ENCODE peak calls at places on chromosomes 5 and 9, in six cellular contexts. J is A549, B is K562, Q is HepG2, M is endothelial cell of umbilical vein, R is GM12878. C is an unnamed sample.

GRCh38 chr9:134833294-134833880 is 47.2 kb upstream of the FCN2 start:
- DNase-seq in R (no peak), J (no peak), Q (no peak), B (no peak), M (no peak), C (no peak)

GRCh38 chr5:93079046-93079445 is 502.0 kb downstream of the NR2F1-AS1 start:
- DNase-seq in J (no peak), B (no peak), M (no peak), R (no peak), Q (peak; percentile 64), C (no peak)

GRCh38 chr5:150021491-150022162 is 21.1 kb downstream of the HMGXB3 start:
- DNase-seq in Q (no peak), B (no peak), J (no peak), M (peak; percentile 94), R (no peak), C (no peak)

GRCh38 chr9:34564617-34565016 is 24.9 kb downstream of the CNTFR start:
- DNase-seq in Q (no peak), M (no peak), R (no peak), B (no peak), J (no peak), C (no peak)

GRCh38 chr5:75701856-75702255 is 15.4 kb downstream of the POC5 start:
- DNase-seq in B (no peak), M (no peak), J (no peak), R (no peak), Q (no peak), C (no peak)

GRCh38 chr9:73200694-73201432 is 49.2 kb downstream of the ANXA1 start:
- DNase-seq in B (no peak), Q (peak; percentile 33), M (peak; percentile 39), J (peak; percentile 44), R (no peak), C (peak; percentile 27)

GRCh38 chr5:7329712-7330111 is 66.2 kb upstream of the ADCY2 start:
- DNase-seq in R (no peak), M (no peak), Q (no peak), B (no peak), J (no peak), C (no peak)

GRCh38 chr5:51138164-51138563 is 245.1 kb upstream of the ISL1 start:
- DNase-seq in Q (no peak), M (no peak), R (no peak), J (no peak), B (no peak), C (no peak)

GRCh38 chr9:132242621-132243155 is 80.8 kb downstream of the NTNG2 start:
- DNase-seq in J (no peak), M (peak; percentile 10), R (no peak), Q (no peak), B (no peak), C (no peak)

GRCh38 chr9:19976226-19976625 is 187.4 kb upstream of the SLC24A2 start:
- DNase-seq in M (peak; percentile 63), Q (no peak), J (no peak), R (no peak), B (no peak), C (peak; percentile 27)

GRCh38 chr9:114869845-114870244 is 60.5 kb downstream of the TNFSF8 start:
- DNase-seq in B (no peak), M (no peak), Q (peak; percentile 70), J (no peak), R (no peak), C (no peak)

GRCh38 chr5:91957671-91958070 is 574.6 kb upstream of the ARRDC3 start:
- DNase-seq in M (no peak), B (no peak), J (no peak), R (no peak), Q (no peak), C (no peak)

GRCh38 chr9:84993105-84993504 is 323.6 kb downstream of the NTRK2 start:
- DNase-seq in R (no peak), J (no peak), M (no peak), Q (no peak), B (no peak), C (no peak)

GRCh38 chr9:134360897-134361296 is 34.6 kb downstream of the RXRA start:
- DNase-seq in B (no peak), M (peak; percentile 35), R (no peak), J (no peak), Q (no peak), C (no peak)

GRCh38 chr9:134318941-134319305 is 7.3 kb upstream of the RXRA start:
- DNase-seq in R (no peak), Q (no peak), M (no peak), B (no peak), J (no peak), C (no peak)

GRCh38 chr9:99049228-99049627 is 55.7 kb upstream of the TGFBR1 start:
- DNase-seq in M (no peak), R (no peak), Q (no peak), J (no peak), B (no peak), C (no peak)

GRCh38 chr9:81032831-81033230 is 656.5 kb downstream of the TLE1 start:
- DNase-seq in M (no peak), J (no peak), Q (no peak), R (no peak), B (no peak), C (no peak)

GRCh38 chr9:14645648-14646047 is 47.6 kb downstream of the ZDHHC21 start:
- DNase-seq in M (no peak), Q (no peak), B (no peak), R (no peak), J (no peak), C (no peak)

GRCh38 chr5:69491838-69492390 is 676 bp upstream of the OCLN start:
- DNase-seq in B (no peak), R (no peak), Q (no peak), J (no peak), M (no peak), C (no peak)

GRCh38 chr5:178818094-178818493 is 41.7 kb upstream of the ZNF354B start:
- DNase-seq in R (no peak), Q (no peak), M (no peak), B (no peak), J (no peak), C (no peak)

GRCh38 chr5:129631946-129632345 is 115.9 kb upstream of the MINAR2 start:
- DNase-seq in Q (no peak), M (no peak), J (no peak), B (no peak), R (no peak), C (no peak)

GRCh38 chr5:134101686-134102439 is 12.6 kb upstream of the TCF7 start:
- DNase-seq in R (peak; percentile 43), B (peak; percentile 93), J (peak; percentile 53), M (peak; percentile 48), Q (peak; percentile 58), C (peak; percentile 64)

GRCh38 chr5:180866296-180866695 is 5.2 kb upstream of the ZFP62 start:
- DNase-seq in B (no peak), Q (no peak), R (no peak), M (no peak), J (peak; percentile 56), C (no peak)

DNA sequence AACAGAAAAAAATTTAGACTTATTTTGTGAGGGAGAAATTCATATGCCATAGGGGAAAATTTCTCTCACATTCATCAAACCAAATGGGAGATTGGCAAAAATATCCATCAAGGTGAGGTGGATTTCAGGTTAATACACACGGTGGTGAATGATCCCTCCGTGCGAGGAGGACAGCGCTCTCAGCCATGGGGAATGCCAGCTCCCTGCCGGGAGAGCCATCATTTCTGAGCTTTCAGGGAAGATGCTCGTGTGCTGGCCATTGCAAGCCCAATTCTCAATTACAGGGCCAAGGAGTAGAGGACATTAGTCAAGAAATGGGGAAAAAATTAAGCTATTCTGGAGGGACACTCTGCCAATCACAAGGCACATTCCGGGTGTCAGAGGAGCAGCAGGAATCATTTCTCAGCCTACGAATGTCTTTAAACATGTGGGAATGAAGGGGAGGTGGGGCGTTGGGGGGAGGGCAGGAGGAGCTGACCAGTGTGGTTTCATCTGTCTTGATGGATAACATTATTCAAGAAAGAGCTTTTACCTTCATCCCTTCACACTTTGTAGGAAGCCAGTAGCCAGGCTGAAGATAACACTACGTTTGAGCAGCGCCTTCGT is 165.5 kb downstream of the DAB2IP start:
- DNase-seq in B (no peak), R (no peak), Q (no peak), M (no peak), J (no peak), C (no peak)
- TF ChIP-seq MYC in B (no peak), R (no peak), Q (no peak), M (no peak), J (no peak), C (no peak)

DNA sequence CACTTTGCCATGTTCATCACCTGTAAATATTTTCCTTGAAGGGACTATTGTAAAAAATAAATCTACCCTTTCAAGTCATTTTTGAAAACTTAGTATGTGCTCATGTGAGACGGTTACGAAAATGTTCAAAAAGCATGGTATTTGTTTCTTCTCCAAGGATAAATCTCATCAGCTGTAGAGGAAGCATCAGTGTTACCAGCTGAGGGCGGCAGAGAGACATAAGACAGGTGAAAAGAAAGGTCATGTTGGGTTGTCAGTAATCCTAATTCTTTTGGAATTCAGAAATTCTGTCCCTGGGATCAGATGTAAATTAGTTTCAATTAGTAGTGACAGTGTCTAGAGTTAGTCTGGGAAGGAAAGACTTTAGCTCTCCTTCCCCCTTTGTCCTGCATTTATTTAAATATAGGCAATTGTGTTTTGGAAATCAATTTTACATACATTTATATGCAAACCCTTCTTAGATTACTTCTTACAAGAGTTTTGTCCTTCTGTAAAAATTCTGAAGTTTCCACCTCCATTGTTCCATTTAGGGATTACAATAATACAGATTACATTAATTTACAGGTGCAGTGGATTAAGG is 791.9 kb upstream of the CDH6 start:
- DNase-seq in Q (peak; percentile 53), J (peak; percentile 38), M (no peak), R (no peak), B (no peak), C (peak; percentile 52)
- TF ChIP-seq CTCF in Q (peak; percentile 77), J (peak; percentile 18), M (no peak), R (peak; percentile 41), B (no peak), C (peak; percentile 47)

GRCh38 chr5:67246546-67246945 is 49.9 kb upstream of the CD180 start:
- DNase-seq in B (no peak), R (no peak), M (no peak), Q (no peak), J (no peak), C (no peak)

GRCh38 chr5:67245259-67245846 is 48.8 kb upstream of the CD180 start:
- DNase-seq in J (no peak), M (no peak), R (no peak), B (no peak), Q (no peak), C (no peak)

GRCh38 chr5:67243944-67244343 is 47.3 kb upstream of the CD180 start:
- DNase-seq in J (no peak), M (no peak), Q (no peak), R (no peak), B (no peak), C (no peak)

GRCh38 chr5:67244345-67244793 is 47.8 kb upstream of the CD180 start:
- DNase-seq in J (no peak), R (no peak), Q (peak; percentile 28), B (no peak), M (peak; percentile 91), C (no peak)

GRCh38 chr5:67246108-67246507 is 49.5 kb upstream of the CD180 start:
- DNase-seq in R (peak; percentile 19), M (peak; percentile 77), J (peak; percentile 71), B (peak; percentile 25), Q (peak; percentile 49), C (peak; percentile 71)
- TF ChIP-seq MYC in R (no peak), M (no peak), J (no peak), B (no peak), Q (no peak), C (no peak)

GRCh38 chr5:120053841-120054240 is 410.3 kb upstream of the PRR16 start:
- DNase-seq in B (no peak), J (no peak), Q (no peak), R (no peak), M (no peak), C (no peak)

GRCh38 chr5:120052916-120053828 is 410.9 kb upstream of the PRR16 start:
- DNase-seq in M (no peak), J (no peak), Q (no peak), R (no peak), B (no peak), C (no peak)

GRCh38 chr5:120055858-120056257 is 408.2 kb upstream of the PRR16 start:
- DNase-seq in J (peak; percentile 17), Q (no peak), B (no peak), R (no peak), M (peak; percentile 17), C (peak; percentile 34)
- TF ChIP-seq CTCF in J (peak; percentile 8), Q (peak; percentile 10), B (no peak), R (peak; percentile 9), M (no peak), C (no peak)

C was measured in NB4.